ENCODE peak calls at places on chromosomes 6 and 20, in seven cellular contexts. One of them, this sample, is unnamed.
A peak's percentile ranks its signal among the peaks of the same experiment; 100 is the strongest.

GRCh38 chr6:6918216-6918983 is 189.4 kb upstream of the RREB1 start:
- DNase-seq in bronchial epithelial cell: peak; percentile 84
- DNase-seq in renal cortical epithelial cell: peak; percentile 83
- DNase-seq in small intestine: no peak
- DNase-seq in body of pancreas: peak; percentile 43
- DNase-seq in activated CD4-positive, alpha-beta T cell treated with anti-CD3 and anti-CD28 coated beads, Interleukin-2, amount 50 U/mL, for 1 hour: no peak
- DNase-seq in keratinocyte: peak; percentile 17
- DNase-seq in this sample: no peak

GRCh38 chr6:123810214-123810613 is 6.5 kb downstream of the NKAIN2 start:
- DNase-seq in body of pancreas: no peak
- DNase-seq in keratinocyte: no peak
- DNase-seq in renal cortical epithelial cell: no peak
- DNase-seq in bronchial epithelial cell: peak; percentile 82
- DNase-seq in small intestine: no peak
- DNase-seq in activated CD4-positive, alpha-beta T cell treated with anti-CD3 and anti-CD28 coated beads, Interleukin-2, amount 50 U/mL, for 1 hour: no peak
- DNase-seq in this sample: no peak

GRCh38 chr6:6434151-6434550 is 113.7 kb upstream of the F13A1 start:
- DNase-seq in activated CD4-positive, alpha-beta T cell treated with anti-CD3 and anti-CD28 coated beads, Interleukin-2, amount 50 U/mL, for 1 hour: no peak
- DNase-seq in body of pancreas: no peak
- DNase-seq in small intestine: no peak
- DNase-seq in renal cortical epithelial cell: no peak
- DNase-seq in bronchial epithelial cell: peak; percentile 97
- DNase-seq in keratinocyte: peak; percentile 4
- DNase-seq in this sample: no peak

GRCh38 chr20:51221791-51222408 is 199.0 kb upstream of the KCNG1 start:
- DNase-seq in renal cortical epithelial cell: peak; percentile 6
- DNase-seq in body of pancreas: no peak
- DNase-seq in activated CD4-positive, alpha-beta T cell treated with anti-CD3 and anti-CD28 coated beads, Interleukin-2, amount 50 U/mL, for 1 hour: no peak
- DNase-seq in small intestine: peak; percentile 37
- DNase-seq in keratinocyte: no peak
- DNase-seq in bronchial epithelial cell: peak; percentile 62
- DNase-seq in this sample: no peak

GRCh38 chr6:134245041-134245440 is 72.9 kb downstream of the SGK1 start:
- DNase-seq in keratinocyte: no peak
- DNase-seq in bronchial epithelial cell: peak; percentile 81
- DNase-seq in activated CD4-positive, alpha-beta T cell treated with anti-CD3 and anti-CD28 coated beads, Interleukin-2, amount 50 U/mL, for 1 hour: no peak
- DNase-seq in renal cortical epithelial cell: peak; percentile 77
- DNase-seq in small intestine: no peak
- DNase-seq in body of pancreas: peak; percentile 81
- DNase-seq in this sample: no peak

GRCh38 chr20:46230811-46231282 is 77.5 kb downstream of the CDH22 start:
- DNase-seq in bronchial epithelial cell: peak; percentile 42
- DNase-seq in renal cortical epithelial cell: peak; percentile 27
- DNase-seq in keratinocyte: no peak
- DNase-seq in small intestine: no peak
- DNase-seq in activated CD4-positive, alpha-beta T cell treated with anti-CD3 and anti-CD28 coated beads, Interleukin-2, amount 50 U/mL, for 1 hour: no peak
- DNase-seq in body of pancreas: no peak
- DNase-seq in this sample: no peak

GRCh38 chr20:1711266-1711665 is 53.7 kb upstream of the SIRPG start:
- DNase-seq in renal cortical epithelial cell: no peak
- DNase-seq in small intestine: no peak
- DNase-seq in bronchial epithelial cell: no peak
- DNase-seq in activated CD4-positive, alpha-beta T cell treated with anti-CD3 and anti-CD28 coated beads, Interleukin-2, amount 50 U/mL, for 1 hour: no peak
- DNase-seq in keratinocyte: no peak
- DNase-seq in body of pancreas: no peak
- DNase-seq in this sample: no peak

GRCh38 chr6:63023726-63024125 is 187.5 kb upstream of the FKBP1C start:
- DNase-seq in body of pancreas: no peak
- DNase-seq in keratinocyte: no peak
- DNase-seq in renal cortical epithelial cell: peak; percentile 22
- DNase-seq in activated CD4-positive, alpha-beta T cell treated with anti-CD3 and anti-CD28 coated beads, Interleukin-2, amount 50 U/mL, for 1 hour: no peak
- DNase-seq in bronchial epithelial cell: no peak
- DNase-seq in small intestine: no peak
- DNase-seq in this sample: no peak

GRCh38 chr20:41079066-41079465 is 50.4 kb downstream of the TOP1 start:
- DNase-seq in body of pancreas: no peak
- DNase-seq in small intestine: no peak
- DNase-seq in keratinocyte: no peak
- DNase-seq in renal cortical epithelial cell: no peak
- DNase-seq in activated CD4-positive, alpha-beta T cell treated with anti-CD3 and anti-CD28 coated beads, Interleukin-2, amount 50 U/mL, for 1 hour: no peak
- DNase-seq in bronchial epithelial cell: no peak
- DNase-seq in this sample: no peak

GRCh38 chr6:42781546-42781810 is 374 bp upstream of the BICRAL start:
- DNase-seq in renal cortical epithelial cell: no peak
- DNase-seq in bronchial epithelial cell: no peak
- DNase-seq in keratinocyte: no peak
- DNase-seq in body of pancreas: no peak
- DNase-seq in small intestine: no peak
- DNase-seq in activated CD4-positive, alpha-beta T cell treated with anti-CD3 and anti-CD28 coated beads, Interleukin-2, amount 50 U/mL, for 1 hour: no peak
- DNase-seq in this sample: no peak

GRCh38 chr6:35086282-35086632 is 54.9 kb downstream of the TCP11 start:
- DNase-seq in body of pancreas: no peak
- DNase-seq in activated CD4-positive, alpha-beta T cell treated with anti-CD3 and anti-CD28 coated beads, Interleukin-2, amount 50 U/mL, for 1 hour: no peak
- DNase-seq in small intestine: no peak
- DNase-seq in bronchial epithelial cell: no peak
- DNase-seq in keratinocyte: no peak
- DNase-seq in renal cortical epithelial cell: no peak
- DNase-seq in this sample: no peak

GRCh38 chr20:33947709-33948295 is 45.9 kb upstream of the RALY start:
- DNase-seq in renal cortical epithelial cell: peak; percentile 25
- DNase-seq in bronchial epithelial cell: peak; percentile 51
- DNase-seq in keratinocyte: peak; percentile 40
- DNase-seq in activated CD4-positive, alpha-beta T cell treated with anti-CD3 and anti-CD28 coated beads, Interleukin-2, amount 50 U/mL, for 1 hour: peak; percentile 29
- DNase-seq in small intestine: peak; percentile 49
- DNase-seq in body of pancreas: peak; percentile 12
- DNase-seq in this sample: no peak

This sample was measured in omental fat pad.